ENCODE peak calls at places on chromosomes 16 and 17, in ten cellular contexts. One of them, this sample, is unnamed.

GRCh38 chr16:65068151-65068740 is 53.6 kb downstream of the CDH11 start:
- DNase-seq in IMR-90: peak; percentile 78
- DNase-seq in GM12864: no peak
- DNase-seq in heart right ventricle: no peak
- DNase-seq in adrenal gland: no peak
- DNase-seq in ascending aorta: no peak
- DNase-seq in mammary epithelial cell: no peak
- DNase-seq in left ventricle myocardium inferior: no peak
- DNase-seq in right cardiac atrium: no peak
- DNase-seq in astrocyte of the spinal cord: no peak
- DNase-seq in this sample: no peak

GRCh38 chr17:18257747-18258355 is 687 bp downstream of the FLII start:
- DNase-seq in IMR-90: peak; percentile 62
- DNase-seq in adrenal gland: peak; percentile 90
- DNase-seq in astrocyte of the spinal cord: peak; percentile 66
- DNase-seq in heart right ventricle: peak; percentile 75
- DNase-seq in right cardiac atrium: peak; percentile 90
- DNase-seq in mammary epithelial cell: peak; percentile 70
- DNase-seq in ascending aorta: peak; percentile 94
- DNase-seq in left ventricle myocardium inferior: peak; percentile 81
- DNase-seq in GM12864: no peak
- DNase-seq in this sample: peak; percentile 48

GRCh38 chr17:17780941-17781590 is 55.7 kb downstream of the SREBF1 start:
- DNase-seq in ascending aorta: peak; percentile 68
- DNase-seq in right cardiac atrium: peak; percentile 50
- DNase-seq in astrocyte of the spinal cord: peak; percentile 71
- DNase-seq in heart right ventricle: no peak
- DNase-seq in adrenal gland: no peak
- DNase-seq in mammary epithelial cell: no peak
- DNase-seq in left ventricle myocardium inferior: no peak
- DNase-seq in IMR-90: peak; percentile 65
- DNase-seq in GM12864: no peak
- DNase-seq in this sample: peak; percentile 78

GRCh38 chr16:84863485-84863814 is 43.7 kb downstream of the CRISPLD2 start:
- DNase-seq in adrenal gland: no peak
- DNase-seq in GM12864: no peak
- DNase-seq in mammary epithelial cell: no peak
- DNase-seq in ascending aorta: no peak
- DNase-seq in left ventricle myocardium inferior: peak; percentile 5
- DNase-seq in astrocyte of the spinal cord: no peak
- DNase-seq in right cardiac atrium: peak; percentile 14
- DNase-seq in IMR-90: no peak
- DNase-seq in heart right ventricle: no peak
- DNase-seq in this sample: no peak

GRCh38 chr16:57615813-57616212 is 12.6 kb upstream of the ADGRG1 start:
- DNase-seq in heart right ventricle: no peak
- DNase-seq in astrocyte of the spinal cord: no peak
- DNase-seq in ascending aorta: peak; percentile 45
- DNase-seq in IMR-90: no peak
- DNase-seq in GM12864: no peak
- DNase-seq in adrenal gland: peak; percentile 13
- DNase-seq in right cardiac atrium: no peak
- DNase-seq in left ventricle myocardium inferior: no peak
- DNase-seq in mammary epithelial cell: no peak
- DNase-seq in this sample: no peak

GRCh38 chr17:2683912-2684311 is 27.7 kb downstream of the CLUH start:
- DNase-seq in adrenal gland: no peak
- DNase-seq in mammary epithelial cell: no peak
- DNase-seq in right cardiac atrium: no peak
- DNase-seq in IMR-90: peak; percentile 75
- DNase-seq in heart right ventricle: no peak
- DNase-seq in left ventricle myocardium inferior: no peak
- DNase-seq in astrocyte of the spinal cord: peak; percentile 20
- DNase-seq in ascending aorta: peak; percentile 30
- DNase-seq in GM12864: no peak
- DNase-seq in this sample: no peak

GRCh38 chr16:17836868-17837602 is 366.3 kb upstream of the XYLT1 start:
- DNase-seq in mammary epithelial cell: peak; percentile 93
- DNase-seq in heart right ventricle: no peak
- DNase-seq in astrocyte of the spinal cord: peak; percentile 98
- DNase-seq in GM12864: no peak
- DNase-seq in ascending aorta: no peak
- DNase-seq in adrenal gland: no peak
- DNase-seq in right cardiac atrium: no peak
- DNase-seq in left ventricle myocardium inferior: no peak
- DNase-seq in IMR-90: peak; percentile 98
- DNase-seq in this sample: peak; percentile 48

GRCh38 chr17:63433746-63434591 is 12.1 kb downstream of the CYB561 start:
- DNase-seq in GM12864: no peak
- DNase-seq in mammary epithelial cell: peak; percentile 49
- DNase-seq in left ventricle myocardium inferior: peak; percentile 89
- DNase-seq in heart right ventricle: peak; percentile 80
- DNase-seq in ascending aorta: peak; percentile 93
- DNase-seq in astrocyte of the spinal cord: peak; percentile 94
- DNase-seq in adrenal gland: peak; percentile 89
- DNase-seq in IMR-90: peak; percentile 92
- DNase-seq in right cardiac atrium: peak; percentile 96
- DNase-seq in this sample: peak; percentile 93

GRCh38 chr17:3505008-3505407 is 29.2 kb downstream of the ASPA start:
- DNase-seq in right cardiac atrium: no peak
- DNase-seq in astrocyte of the spinal cord: no peak
- DNase-seq in ascending aorta: no peak
- DNase-seq in heart right ventricle: no peak
- DNase-seq in mammary epithelial cell: no peak
- DNase-seq in adrenal gland: no peak
- DNase-seq in left ventricle myocardium inferior: no peak
- DNase-seq in IMR-90: no peak
- DNase-seq in GM12864: no peak
- DNase-seq in this sample: no peak

GRCh38 chr16:31528726-31529397 is 1.2 kb downstream of the AHSP start:
- DNase-seq in astrocyte of the spinal cord: peak; percentile 13
- DNase-seq in adrenal gland: no peak
- DNase-seq in mammary epithelial cell: no peak
- DNase-seq in left ventricle myocardium inferior: no peak
- DNase-seq in right cardiac atrium: no peak
- DNase-seq in GM12864: no peak
- DNase-seq in IMR-90: peak; percentile 23
- DNase-seq in heart right ventricle: no peak
- DNase-seq in ascending aorta: no peak
- DNase-seq in this sample: no peak

GRCh38 chr16:78292726-78293380 is 193.4 kb downstream of the WWOX start:
- DNase-seq in ascending aorta: no peak
- DNase-seq in heart right ventricle: no peak
- DNase-seq in adrenal gland: no peak
- DNase-seq in astrocyte of the spinal cord: no peak
- DNase-seq in GM12864: no peak
- DNase-seq in left ventricle myocardium inferior: no peak
- DNase-seq in IMR-90: no peak
- DNase-seq in right cardiac atrium: no peak
- DNase-seq in mammary epithelial cell: no peak
- DNase-seq in this sample: no peak

GRCh38 chr16:25210758-25211157 is 6.0 kb upstream of the AQP8 start:
- DNase-seq in IMR-90: peak; percentile 83
- DNase-seq in adrenal gland: no peak
- DNase-seq in right cardiac atrium: no peak
- DNase-seq in astrocyte of the spinal cord: peak; percentile 41
- DNase-seq in mammary epithelial cell: peak; percentile 39
- DNase-seq in left ventricle myocardium inferior: no peak
- DNase-seq in ascending aorta: no peak
- DNase-seq in heart right ventricle: no peak
- DNase-seq in GM12864: no peak
- DNase-seq in this sample: peak; percentile 56

GRCh38 chr17:78735832-78736525 is 46.1 kb downstream of the CYTH1 start:
- DNase-seq in IMR-90: no peak
- DNase-seq in right cardiac atrium: no peak
- DNase-seq in GM12864: no peak
- DNase-seq in astrocyte of the spinal cord: no peak
- DNase-seq in adrenal gland: no peak
- DNase-seq in ascending aorta: no peak
- DNase-seq in mammary epithelial cell: peak; percentile 79
- DNase-seq in left ventricle myocardium inferior: no peak
- DNase-seq in heart right ventricle: no peak
- DNase-seq in this sample: peak; percentile 32
- H3K4me3 ChIP-seq in IMR-90: no peak overlapping the region
- H3K4me3 ChIP-seq in right cardiac atrium: peak overlapping the region; percentile 66
- H3K4me3 ChIP-seq in GM12864: peak overlapping the region; percentile 90
- H3K4me3 ChIP-seq in astrocyte of the spinal cord: no peak overlapping the region
- H3K4me3 ChIP-seq in adrenal gland: peak overlapping the region; percentile 33
- H3K4me3 ChIP-seq in ascending aorta: peak overlapping the region; percentile 46
- H3K4me3 ChIP-seq in mammary epithelial cell: peak overlapping the region; percentile 56
- H3K4me3 ChIP-seq in left ventricle myocardium inferior: peak overlapping the region; percentile 69
- H3K4me3 ChIP-seq in heart right ventricle: peak overlapping the region; percentile 44
- H3K4me3 ChIP-seq in this sample: peak overlapping the region; percentile 16

DNA sequence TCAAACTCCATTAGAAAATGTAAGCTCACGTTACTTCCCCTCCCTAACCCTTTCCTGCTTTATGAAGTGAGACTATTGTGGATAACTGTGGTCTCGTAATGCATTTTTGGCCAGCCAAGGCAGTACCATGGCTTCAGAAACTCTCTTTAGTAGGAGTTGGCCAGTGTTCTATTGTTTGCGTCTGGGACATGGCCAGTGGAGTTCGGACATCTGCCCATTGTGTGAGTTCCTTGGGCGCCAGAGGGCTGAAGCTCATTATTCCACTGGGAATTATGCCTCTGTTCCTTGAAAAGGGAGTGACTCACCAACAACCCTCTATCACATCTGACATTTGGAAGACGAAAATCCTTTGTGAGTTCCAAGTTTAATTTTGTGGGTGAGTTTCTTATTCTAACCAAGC is 319.5 kb upstream of the SOX9 start:
- DNase-seq in heart right ventricle: no peak
- DNase-seq in astrocyte of the spinal cord: peak; percentile 79
- DNase-seq in mammary epithelial cell: no peak
- DNase-seq in ascending aorta: no peak
- DNase-seq in left ventricle myocardium inferior: no peak
- DNase-seq in GM12864: no peak
- DNase-seq in adrenal gland: no peak
- DNase-seq in IMR-90: no peak
- DNase-seq in right cardiac atrium: peak; percentile 48
- DNase-seq in this sample: no peak
- H3K4me3 ChIP-seq in heart right ventricle: no peak overlapping the region
- H3K4me3 ChIP-seq in astrocyte of the spinal cord: no peak overlapping the region
- H3K4me3 ChIP-seq in mammary epithelial cell: no peak overlapping the region
- H3K4me3 ChIP-seq in ascending aorta: no peak overlapping the region
- H3K4me3 ChIP-seq in left ventricle myocardium inferior: no peak overlapping the region
- H3K4me3 ChIP-seq in GM12864: no peak overlapping the region
- H3K4me3 ChIP-seq in adrenal gland: no peak overlapping the region
- H3K4me3 ChIP-seq in IMR-90: no peak overlapping the region
- H3K4me3 ChIP-seq in right cardiac atrium: no peak overlapping the region
- H3K4me3 ChIP-seq in this sample: no peak overlapping the region

GRCh38 chr17:50175035-50175788 is 9.4 kb downstream of the SGCA start:
- DNase-seq in GM12864: no peak
- DNase-seq in adrenal gland: no peak
- DNase-seq in ascending aorta: no peak
- DNase-seq in IMR-90: peak; percentile 56
- DNase-seq in mammary epithelial cell: no peak
- DNase-seq in left ventricle myocardium inferior: no peak
- DNase-seq in right cardiac atrium: peak; percentile 55
- DNase-seq in astrocyte of the spinal cord: no peak
- DNase-seq in heart right ventricle: no peak
- DNase-seq in this sample: no peak

GRCh38 chr17:50180066-50180465 is 14.3 kb downstream of the SGCA start:
- DNase-seq in GM12864: no peak
- DNase-seq in heart right ventricle: no peak
- DNase-seq in left ventricle myocardium inferior: no peak
- DNase-seq in IMR-90: no peak
- DNase-seq in right cardiac atrium: peak; percentile 16
- DNase-seq in adrenal gland: no peak
- DNase-seq in astrocyte of the spinal cord: no peak
- DNase-seq in mammary epithelial cell: no peak
- DNase-seq in ascending aorta: no peak
- DNase-seq in this sample: no peak

GRCh38 chr17:50176559-50177471 is 11.0 kb downstream of the SGCA start:
- DNase-seq in mammary epithelial cell: no peak
- DNase-seq in heart right ventricle: peak; percentile 21
- DNase-seq in IMR-90: no peak
- DNase-seq in ascending aorta: no peak
- DNase-seq in GM12864: no peak
- DNase-seq in adrenal gland: no peak
- DNase-seq in left ventricle myocardium inferior: no peak
- DNase-seq in right cardiac atrium: peak; percentile 59
- DNase-seq in astrocyte of the spinal cord: no peak
- DNase-seq in this sample: no peak

GRCh38 chr17:50177983-50178834 is 12.4 kb downstream of the SGCA start:
- DNase-seq in GM12864: no peak
- DNase-seq in mammary epithelial cell: peak; percentile 99
- DNase-seq in ascending aorta: peak; percentile 98
- DNase-seq in astrocyte of the spinal cord: peak; percentile 99
- DNase-seq in right cardiac atrium: peak; percentile 90
- DNase-seq in IMR-90: peak; percentile 99
- DNase-seq in adrenal gland: peak; percentile 76
- DNase-seq in heart right ventricle: peak; percentile 82
- DNase-seq in left ventricle myocardium inferior: peak; percentile 80
- DNase-seq in this sample: peak; percentile 95

GRCh38 chr17:50177476-50177875 is 11.7 kb downstream of the SGCA start:
- DNase-seq in right cardiac atrium: no peak
- DNase-seq in mammary epithelial cell: peak; percentile 32
- DNase-seq in heart right ventricle: no peak
- DNase-seq in adrenal gland: no peak
- DNase-seq in GM12864: no peak
- DNase-seq in ascending aorta: no peak
- DNase-seq in IMR-90: no peak
- DNase-seq in left ventricle myocardium inferior: no peak
- DNase-seq in astrocyte of the spinal cord: no peak
- DNase-seq in this sample: no peak
- H3K4me3 ChIP-seq in right cardiac atrium: no peak overlapping the region
- H3K4me3 ChIP-seq in mammary epithelial cell: no peak overlapping the region
- H3K4me3 ChIP-seq in heart right ventricle: no peak overlapping the region
- H3K4me3 ChIP-seq in adrenal gland: no peak overlapping the region
- H3K4me3 ChIP-seq in GM12864: no peak overlapping the region
- H3K4me3 ChIP-seq in ascending aorta: no peak overlapping the region
- H3K4me3 ChIP-seq in IMR-90: no peak overlapping the region
- H3K4me3 ChIP-seq in left ventricle myocardium inferior: peak overlapping the region; percentile 44
- H3K4me3 ChIP-seq in astrocyte of the spinal cord: no peak overlapping the region
- H3K4me3 ChIP-seq in this sample: no peak overlapping the region

DNA sequence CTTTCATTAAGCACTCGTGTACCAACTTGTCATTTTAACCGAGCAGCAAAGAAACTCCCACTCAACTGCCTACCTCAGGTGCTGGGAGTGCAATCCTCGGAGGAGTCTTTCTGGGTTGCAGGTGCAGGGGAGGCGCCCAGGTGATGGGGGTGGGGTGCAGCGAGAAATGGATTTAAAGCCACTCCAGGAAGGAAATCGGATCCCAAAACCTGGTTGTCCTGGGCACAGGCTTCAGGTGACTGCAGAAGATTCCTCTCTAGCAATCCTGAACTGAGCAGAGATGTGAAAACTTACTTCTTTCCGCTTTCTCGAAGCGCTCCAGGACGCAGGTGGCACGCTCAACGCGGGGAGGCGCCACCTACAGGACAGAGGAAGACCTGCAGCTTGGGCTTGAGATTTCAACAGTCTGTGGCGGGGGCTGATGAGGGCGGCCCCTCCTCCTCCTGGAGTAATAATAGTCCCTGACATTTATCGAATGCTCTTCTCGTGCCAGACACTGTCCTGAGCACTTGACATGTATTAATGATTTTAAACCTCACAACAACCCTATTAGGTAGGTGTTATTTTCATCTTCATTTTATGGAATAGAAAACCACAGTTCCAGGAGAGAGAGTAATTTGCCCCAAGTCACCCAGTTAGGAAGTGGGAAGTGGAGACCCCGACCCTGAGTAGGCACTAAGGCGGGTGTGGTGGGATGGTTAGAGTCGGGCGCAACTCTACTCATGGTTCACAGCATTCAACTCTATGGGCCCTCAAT is 27.2 kb upstream of the SKAP1 start:
- DNase-seq in GM12864: no peak
- DNase-seq in right cardiac atrium: peak; percentile 66
- DNase-seq in heart right ventricle: peak; percentile 41
- DNase-seq in astrocyte of the spinal cord: peak; percentile 53
- DNase-seq in ascending aorta: peak; percentile 76
- DNase-seq in IMR-90: peak; percentile 39
- DNase-seq in adrenal gland: peak; percentile 76
- DNase-seq in left ventricle myocardium inferior: peak; percentile 24
- DNase-seq in mammary epithelial cell: peak; percentile 42
- DNase-seq in this sample: peak; percentile 64
- H3K4me3 ChIP-seq in GM12864: no peak overlapping the region
- H3K4me3 ChIP-seq in right cardiac atrium: no peak overlapping the region
- H3K4me3 ChIP-seq in heart right ventricle: no peak overlapping the region
- H3K4me3 ChIP-seq in astrocyte of the spinal cord: no peak overlapping the region
- H3K4me3 ChIP-seq in ascending aorta: no peak overlapping the region
- H3K4me3 ChIP-seq in IMR-90: no peak overlapping the region
- H3K4me3 ChIP-seq in adrenal gland: no peak overlapping the region
- H3K4me3 ChIP-seq in left ventricle myocardium inferior: no peak overlapping the region
- H3K4me3 ChIP-seq in mammary epithelial cell: peak overlapping the region; percentile 19
- H3K4me3 ChIP-seq in this sample: no peak overlapping the region

This sample was measured in fibroblast of pulmonary artery.